ENCODE peak calls at places on chromosome 6, in ten cellular contexts. G, K, A, Z, C, B, M, E, F and Y are unnamed samples. For H3K9me3, the result is how much of the 10 kb centered on the place peaks cover.

GRCh38 chr6:151284012-151284411 is 44.2 kb downstream of the AKAP12 start:
- DNase-seq in G (no peak), K (no peak), A (no peak), Z (no peak), C (no peak), B (no peak), M (no peak), E (no peak), F (no peak), Y (no peak)

GRCh38 chr6:72822691-72823090 is 200.8 kb downstream of the KCNQ5 start:
- DNase-seq in G (no peak), K (no peak), A (no peak), Z (no peak), C (no peak), B (no peak), M (no peak), E (no peak), F (no peak), Y (no peak)

GRCh38 chr6:35669441-35669776 is 19.3 kb downstream of the FKBP5 start:
- DNase-seq in G (no peak), K (no peak), A (no peak), Z (no peak), C (no peak), B (no peak), M (no peak), E (no peak), F (no peak), Y (no peak)

GRCh38 chr6:45477785-45478184 is 100.1 kb upstream of the SUPT3H start:
- DNase-seq in G (no peak), K (no peak), A (no peak), Z (no peak), C (no peak), B (no peak), M (no peak), E (no peak), F (no peak), Y (no peak)

GRCh38 chr6:70371454-70372105 is 41.7 kb upstream of the FAM135A start:
- DNase-seq in G (no peak), K (no peak), A (no peak), Z (no peak), C (no peak), B (peak), M (no peak), E (no peak), F (no peak), Y (no peak)

GRCh38 chr6:164928366-164929154 is 380.8 kb downstream of the C6orf118 start:
- DNase-seq in G (no peak), K (no peak), A (no peak), Z (no peak), C (no peak), B (peak), M (no peak), E (no peak), F (no peak), Y (no peak)

GRCh38 chr6:123127807-123128206 is 131.8 kb downstream of the CLVS2 start:
- DNase-seq in G (no peak), K (no peak), A (no peak), Z (no peak), C (no peak), B (no peak), M (no peak), E (no peak), F (no peak), Y (no peak)

GRCh38 chr6:82277686-82278085 is 30.1 kb upstream of the IBTK start:
- DNase-seq in G (no peak), K (no peak), A (no peak), Z (no peak), C (no peak), B (no peak), M (no peak), E (no peak), F (no peak), Y (no peak)

GRCh38 chr6:162637317-162637716 is 90.2 kb downstream of the PRKN start:
- DNase-seq in G (no peak), K (no peak), A (no peak), Z (no peak), C (no peak), B (no peak), M (no peak), E (no peak), F (no peak), Y (no peak)

GRCh38 chr6:63750400-63750799 is 114.8 kb downstream of the PHF3 start:
- DNase-seq in G (no peak), K (no peak), A (no peak), Z (no peak), C (no peak), B (no peak), M (no peak), E (no peak), F (no peak), Y (no peak)

GRCh38 chr6:150450918-150451317 is 82.1 kb downstream of the IYD start:
- DNase-seq in G (no peak), K (no peak), A (no peak), Z (no peak), C (no peak), B (no peak), M (no peak), E (no peak), F (no peak), Y (no peak)

GRCh38 chr6:53741001-53741400 is 53.8 kb upstream of the LRRC1 start:
- DNase-seq in G (no peak), K (no peak), A (no peak), Z (no peak), C (no peak), B (no peak), M (no peak), E (no peak), F (no peak), Y (no peak)

GRCh38 chr6:5671162-5671561 is 335.6 kb downstream of the NRN1 start:
- DNase-seq in G (no peak), K (no peak), A (no peak), Z (no peak), C (no peak), B (no peak), M (peak), E (no peak), F (no peak), Y (no peak)

GRCh38 chr6:56842602-56843475 is 112.1 kb upstream of the BEND6 start:
- DNase-seq in G (no peak), K (no peak), A (no peak), Z (peak), C (peak), B (peak), M (peak), E (no peak), F (no peak), Y (peak)

GRCh38 chr6:152078804-152079203 is 271.3 kb downstream of the ESR1 start:
- DNase-seq in G (no peak), K (no peak), A (no peak), Z (no peak), C (peak), B (no peak), M (peak), E (no peak), F (peak), Y (no peak)

GRCh38 chr6:13431861-13432465 is 55.4 kb downstream of the GFOD1 start:
- DNase-seq in G (no peak), K (no peak), A (no peak), Z (no peak), C (peak), B (no peak), M (no peak), E (no peak), F (no peak), Y (no peak)

GRCh38 chr6:14292119-14292518 is 174.5 kb downstream of the CD83 start:
- DNase-seq in G (no peak), K (no peak), A (no peak), Z (no peak), C (no peak), B (no peak), M (no peak), E (no peak), F (no peak), Y (no peak)

GRCh38 chr6:68343901-68344300 is 291.2 kb upstream of the ADGRB3 start:
- DNase-seq in G (no peak), K (no peak), A (peak), Z (no peak), C (peak), B (peak), M (peak), E (no peak), F (peak), Y (no peak)

GRCh38 chr6:131744888-131745287 is 34.1 kb upstream of the CTAGE9 start:
- DNase-seq in G (no peak), K (no peak), A (no peak), Z (no peak), C (no peak), B (no peak), M (no peak), E (no peak), F (no peak), Y (no peak)

GRCh38 chr6:29602564-29603361 is 17.8 kb downstream of the OR2H2 start:
- DNase-seq in G (no peak), K (no peak), A (no peak), Z (no peak), C (peak), B (peak), M (peak), E (no peak), F (no peak), Y (no peak)

GRCh38 chr6:15793288-15793687 is 130.5 kb upstream of the DTNBP1 start:
- DNase-seq in G (no peak), K (no peak), A (no peak), Z (no peak), C (no peak), B (no peak), M (peak), E (no peak), F (no peak), Y (peak)

DNA sequence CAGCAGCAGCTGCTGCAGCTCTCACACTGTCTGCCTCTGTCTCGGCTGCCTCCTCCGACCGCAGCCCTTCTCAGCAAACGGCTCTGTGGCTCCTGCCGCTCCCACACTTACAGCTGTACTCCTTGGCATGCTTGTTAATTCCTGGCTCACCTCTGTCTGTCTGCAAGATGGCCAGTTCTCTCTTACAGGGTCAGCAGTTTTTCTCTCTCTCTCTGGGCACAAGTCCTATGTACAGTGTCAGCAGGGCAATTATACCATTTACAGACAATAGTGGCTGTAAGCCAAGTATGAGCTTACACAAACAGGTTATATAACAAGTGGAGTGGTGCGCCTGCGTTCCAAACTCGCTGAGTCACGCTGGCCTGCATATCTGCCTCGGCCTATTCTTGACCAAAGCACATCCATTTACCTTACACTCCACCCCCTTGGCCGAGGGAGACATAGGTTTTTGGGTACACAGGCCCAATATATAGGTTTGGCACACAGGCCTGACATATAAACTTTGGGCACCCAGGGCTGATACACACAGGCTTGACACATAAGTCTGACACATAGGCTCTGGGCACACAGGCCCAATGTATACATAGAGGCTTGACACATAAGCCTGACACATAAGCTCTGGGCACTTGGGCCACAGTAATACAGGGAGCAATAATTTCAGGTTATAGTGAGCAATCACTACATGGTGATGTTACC is 4.4 kb downstream of the ZKSCAN3 start:
- DNase-seq in G (no peak), K (no peak), A (no peak), Z (peak), C (no peak), B (no peak), M (no peak), E (no peak), F (no peak), Y (no peak)
- H3K4me3 ChIP-seq in G (no peak), K (no peak), A (no peak), Z (peak), C (no peak), B (no peak), M (no peak), E (no peak), F (no peak), Y (peak)

GRCh38 chr6:76026101-76026500 is 46.4 kb downstream of the IMPG1 start:
- DNase-seq in G (no peak), K (no peak), A (peak), Z (no peak), C (no peak), B (no peak), M (peak), E (no peak), F (no peak), Y (no peak)
- H3K9me3 ChIP-seq in G (under half), K (under half), A (under half), Z (under half), C (half or more), B (under half), M (under half), E (under half), F (under half), Y (under half)

DNA sequence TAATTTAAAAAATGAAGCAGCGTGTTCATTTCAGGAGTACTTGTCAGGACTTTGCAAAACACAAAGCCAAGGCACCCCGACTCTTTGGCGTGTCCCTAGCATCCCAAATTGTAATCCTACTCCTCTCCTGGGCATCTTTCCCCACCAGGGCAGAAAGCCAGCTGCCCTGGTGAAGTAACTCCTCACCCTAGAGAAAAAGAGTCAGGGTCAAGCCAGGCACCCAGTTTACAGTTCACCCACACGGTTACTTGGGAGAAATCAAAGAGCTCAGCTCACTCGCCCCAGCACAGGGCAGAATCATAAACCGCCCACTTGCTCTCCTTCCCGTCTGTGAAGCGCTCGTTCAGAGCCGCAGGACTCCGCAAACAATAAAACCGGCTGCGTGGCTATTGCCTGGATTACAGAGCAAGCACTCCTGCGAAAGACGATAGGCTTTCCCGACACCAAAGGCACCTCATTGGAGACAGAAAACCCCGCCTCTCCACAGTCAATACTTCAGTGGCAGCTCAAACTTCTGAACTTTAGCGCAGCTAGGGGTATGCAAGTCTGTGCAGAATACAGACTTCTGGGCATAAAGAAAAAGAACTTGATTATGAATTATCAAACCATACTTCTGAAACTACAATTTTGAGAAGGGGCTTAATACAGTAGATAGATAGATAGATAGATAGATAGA is 73.0 kb upstream of the NHSL1 start:
- DNase-seq in G (no peak), K (peak), A (peak), Z (peak), C (no peak), B (no peak), M (peak), E (no peak), F (no peak), Y (peak)
- H3K4me3 ChIP-seq in G (no peak), K (peak), A (peak), Z (peak), C (no peak), B (no peak), M (peak), E (no peak), F (peak), Y (peak)

DNA sequence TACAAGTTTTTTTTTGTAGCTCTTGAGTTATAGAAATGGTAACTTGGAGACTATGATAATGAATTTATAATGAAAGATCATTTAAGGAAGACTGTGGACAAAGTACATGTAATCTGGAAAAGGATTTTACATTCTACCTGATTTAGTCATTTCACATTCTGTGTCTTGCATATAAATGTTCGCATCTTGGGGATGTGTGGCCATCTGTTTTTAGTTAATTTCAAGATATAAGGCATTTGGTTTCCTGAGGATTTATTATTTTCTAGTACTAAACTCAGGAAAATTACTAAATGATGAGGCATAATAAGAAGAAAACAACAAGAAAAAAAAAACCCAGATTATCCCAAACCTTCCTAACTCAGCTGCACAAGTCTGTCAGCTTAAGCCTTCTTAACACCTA is 112.7 kb upstream of the PRL start:
- DNase-seq in G (no peak), K (no peak), A (no peak), Z (no peak), C (no peak), B (no peak), M (no peak), E (no peak), F (no peak), Y (no peak)
- H3K9me3 ChIP-seq in G (under half), K (under half), A (under half), Z (under half), C (under half), B (under half), M (under half), E (under half), F (under half), Y (under half)

GRCh38 chr6:32411943-32412342 is 5.0 kb upstream of the BTNL2 start:
- DNase-seq in G (no peak), K (no peak), A (no peak), Z (no peak), C (no peak), B (no peak), M (no peak), E (no peak), F (no peak), Y (no peak)

GRCh38 chr6:32410906-32411305 is 3.9 kb upstream of the BTNL2 start:
- DNase-seq in G (no peak), K (no peak), A (no peak), Z (no peak), C (no peak), B (no peak), M (no peak), E (no peak), F (no peak), Y (no peak)

GRCh38 chr6:32413427-32414047 is 6.6 kb upstream of the BTNL2 start:
- DNase-seq in G (peak), K (peak), A (peak), Z (peak), C (peak), B (peak), M (peak), E (peak), F (peak), Y (peak)

GRCh38 chr6:32416031-32416430 is 9.1 kb upstream of the BTNL2 start:
- DNase-seq in G (no peak), K (no peak), A (no peak), Z (no peak), C (no peak), B (no peak), M (no peak), E (no peak), F (no peak), Y (no peak)

GRCh38 chr6:32415521-32416019 is 8.6 kb upstream of the BTNL2 start:
- DNase-seq in G (peak), K (peak), A (peak), Z (peak), C (peak), B (peak), M (peak), E (peak), F (peak), Y (peak)
- H3K4me3 ChIP-seq in G (no peak), K (no peak), A (no peak), Z (peak), C (no peak), B (no peak), M (no peak), E (no peak), F (peak), Y (no peak)

DNA sequence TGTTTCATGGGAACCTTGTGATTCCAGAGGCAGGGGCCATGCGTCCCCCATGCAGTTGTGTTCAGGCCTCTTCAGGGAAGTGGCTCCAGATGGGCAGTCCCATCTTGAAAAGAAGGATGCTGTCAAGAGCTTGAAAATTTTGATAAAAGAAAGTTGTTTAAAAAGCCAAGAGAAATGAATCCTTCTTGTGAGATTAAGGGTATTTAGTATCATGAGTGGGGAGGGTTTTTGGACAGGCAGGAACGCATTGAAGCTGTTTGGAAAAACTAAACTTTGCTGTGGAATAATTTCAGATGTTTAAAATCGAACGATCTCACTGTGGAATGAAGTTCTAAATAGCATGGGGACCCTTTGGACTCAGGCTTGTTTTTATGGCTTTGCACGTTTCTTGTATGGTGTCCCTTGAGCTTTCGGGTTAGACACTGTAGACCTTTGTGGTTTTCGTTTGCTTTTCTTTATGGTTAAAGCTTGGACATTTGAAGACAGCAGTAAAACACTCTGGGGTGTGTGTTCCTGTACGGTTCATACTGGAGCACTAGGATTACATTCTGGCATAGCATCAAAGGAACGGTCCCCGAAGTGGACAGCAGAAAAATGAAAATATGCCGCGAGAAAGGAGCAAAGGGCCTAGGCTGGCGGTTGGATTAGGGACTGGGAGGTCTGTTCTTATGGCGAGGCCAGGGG is 18.2 kb downstream of the KIF25 start:
- DNase-seq in G (no peak), K (no peak), A (no peak), Z (no peak), C (no peak), B (no peak), M (no peak), E (no peak), F (no peak), Y (no peak)
- H3K9me3 ChIP-seq in G (under half), K (under half), A (under half), Z (under half), C (under half), B (under half), M (under half), E (under half), F (under half), Y (under half)

GRCh38 chr6:37784585-37784967 is 35.0 kb upstream of the ZFAND3 start:
- DNase-seq in G (no peak), K (no peak), A (no peak), Z (no peak), C (no peak), B (peak), M (peak), E (no peak), F (no peak), Y (no peak)
- H3K4me3 ChIP-seq in G (no peak), K (no peak), A (no peak), Z (peak), C (peak), B (no peak), M (peak), E (no peak), F (peak), Y (peak)

GRCh38 chr6:84770521-84770920 is 6.1 kb upstream of the TBX18 start:
- DNase-seq in G (no peak), K (no peak), A (no peak), Z (no peak), C (no peak), B (no peak), M (no peak), E (no peak), F (no peak), Y (no peak)
- H3K9me3 ChIP-seq in G (under half), K (under half), A (under half), Z (under half), C (under half), B (under half), M (under half), E (under half), F (under half), Y (under half)

DNA sequence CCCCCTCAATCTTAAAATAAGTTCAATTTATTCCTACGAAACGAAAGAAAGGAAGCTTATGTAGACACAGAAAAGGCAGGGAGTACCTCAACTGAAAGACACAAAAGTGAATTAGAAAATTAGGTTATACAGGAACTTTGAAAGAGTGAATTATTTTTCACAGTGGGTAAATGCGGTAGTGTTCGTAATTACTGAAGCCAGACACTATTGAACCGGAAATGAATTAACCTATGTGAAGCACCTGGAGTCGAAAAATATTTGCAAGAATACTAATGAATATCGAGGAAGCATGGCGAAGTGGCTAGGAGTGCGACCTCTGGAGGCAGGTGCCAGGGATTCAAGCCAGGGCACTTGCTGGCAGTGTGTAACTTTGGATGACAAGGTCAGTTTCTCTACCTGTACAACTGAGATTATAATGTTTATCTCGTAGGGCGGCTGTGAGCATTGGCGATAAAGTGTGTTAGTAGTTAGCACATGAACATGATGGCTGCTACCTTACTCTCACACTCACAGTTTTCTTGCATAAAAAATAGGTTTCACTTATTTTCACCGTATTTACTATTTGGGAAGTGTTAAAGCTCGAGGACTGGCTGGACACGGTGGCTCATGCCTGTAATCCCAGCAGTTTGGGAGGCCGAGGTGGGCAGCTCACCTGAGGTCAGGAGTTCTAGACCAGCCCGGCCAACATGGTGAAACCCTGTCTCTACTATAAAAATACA is 542 bp upstream of the SLC18B1 start:
- DNase-seq in G (peak), K (peak), A (peak), Z (peak), C (no peak), B (peak), M (peak), E (peak), F (no peak), Y (peak)
- H3K4me3 ChIP-seq in G (peak), K (peak), A (peak), Z (peak), C (peak), B (peak), M (peak), E (no peak), F (peak), Y (peak)